ENCODE peak calls at places on chromosomes 16 and 17, in six cellular contexts. One of them, this sample, is unnamed.

GRCh38 chr17:7218166-7218565 is 1.5 kb downstream of the DLG4 start:
- DNase-seq in stomach: no peak
- DNase-seq in SK-N-SH: no peak
- DNase-seq in HCT116: no peak
- DNase-seq in HL-60: no peak
- DNase-seq in transverse colon: no peak
- DNase-seq in this sample: no peak

GRCh38 chr17:43713494-43714162 is 45.0 kb downstream of the SOST start:
- DNase-seq in stomach: no peak
- DNase-seq in SK-N-SH: peak
- DNase-seq in HCT116: no peak
- DNase-seq in HL-60: no peak
- DNase-seq in transverse colon: no peak
- DNase-seq in this sample: peak

GRCh38 chr16:17277981-17278381 is 192.8 kb downstream of the XYLT1 start:
- DNase-seq in stomach: peak
- DNase-seq in SK-N-SH: no peak
- DNase-seq in HCT116: peak
- DNase-seq in HL-60: no peak
- DNase-seq in transverse colon: peak
- DNase-seq in this sample: no peak

GRCh38 chr16:30748634-30749445 is 615 bp downstream of the PHKG2 start:
- DNase-seq in stomach: no peak
- DNase-seq in SK-N-SH: peak
- DNase-seq in HCT116: no peak
- DNase-seq in HL-60: no peak
- DNase-seq in transverse colon: peak
- DNase-seq in this sample: peak

GRCh38 chr17:77418609-77419008 is 277.8 kb downstream of the SEC14L1 start:
- DNase-seq in stomach: no peak
- DNase-seq in SK-N-SH: no peak
- DNase-seq in HCT116: no peak
- DNase-seq in HL-60: no peak
- DNase-seq in transverse colon: no peak
- DNase-seq in this sample: no peak

GRCh38 chr17:42827472-42827871 is 3.4 kb upstream of the BECN1 start:
- DNase-seq in stomach: no peak
- DNase-seq in SK-N-SH: no peak
- DNase-seq in HCT116: no peak
- DNase-seq in HL-60: no peak
- DNase-seq in transverse colon: no peak
- DNase-seq in this sample: no peak

GRCh38 chr17:48328457-48328856 is 101.6 kb downstream of the SKAP1 start:
- DNase-seq in stomach: no peak
- DNase-seq in SK-N-SH: no peak
- DNase-seq in HCT116: no peak
- DNase-seq in HL-60: no peak
- DNase-seq in transverse colon: no peak
- DNase-seq in this sample: no peak

GRCh38 chr16:87322833-87323726 is 5.9 kb upstream of the C16orf95 start:
- DNase-seq in stomach: no peak
- DNase-seq in SK-N-SH: no peak
- DNase-seq in HCT116: no peak
- DNase-seq in HL-60: no peak
- DNase-seq in transverse colon: no peak
- DNase-seq in this sample: peak

GRCh38 chr16:17053536-17054160 is 417.1 kb downstream of the XYLT1 start:
- DNase-seq in stomach: no peak
- DNase-seq in SK-N-SH: no peak
- DNase-seq in HCT116: no peak
- DNase-seq in HL-60: no peak
- DNase-seq in transverse colon: no peak
- DNase-seq in this sample: no peak

GRCh38 chr16:90046971-90047713 is 27.9 kb upstream of the DBNDD1 start:
- DNase-seq in stomach: peak
- DNase-seq in SK-N-SH: no peak
- DNase-seq in HCT116: no peak
- DNase-seq in HL-60: no peak
- DNase-seq in transverse colon: peak
- DNase-seq in this sample: no peak

GRCh38 chr16:21646721-21647561 is 5.5 kb downstream of the IGSF6 start:
- DNase-seq in stomach: peak
- DNase-seq in SK-N-SH: no peak
- DNase-seq in HCT116: no peak
- DNase-seq in HL-60: no peak
- DNase-seq in transverse colon: peak
- DNase-seq in this sample: peak

GRCh38 chr17:7242717-7243576 is 698 bp upstream of the GABARAP start:
- DNase-seq in stomach: peak
- DNase-seq in SK-N-SH: peak
- DNase-seq in HCT116: peak
- DNase-seq in HL-60: peak
- DNase-seq in transverse colon: peak
- DNase-seq in this sample: peak

GRCh38 chr17:17134952-17135340 is 71.2 kb downstream of the PLD6 start:
- DNase-seq in stomach: no peak
- DNase-seq in SK-N-SH: no peak
- DNase-seq in HCT116: no peak
- DNase-seq in HL-60: no peak
- DNase-seq in transverse colon: no peak
- DNase-seq in this sample: no peak

GRCh38 chr16:4918790-4919210 is 18.1 kb downstream of the PPL start:
- DNase-seq in stomach: peak
- DNase-seq in SK-N-SH: no peak
- DNase-seq in HCT116: no peak
- DNase-seq in HL-60: no peak
- DNase-seq in transverse colon: peak
- DNase-seq in this sample: no peak

GRCh38 chr16:69762843-69763556 is 868 bp downstream of the WWP2 start:
- DNase-seq in stomach: no peak
- DNase-seq in SK-N-SH: no peak
- DNase-seq in HCT116: no peak
- DNase-seq in HL-60: no peak
- DNase-seq in transverse colon: peak
- DNase-seq in this sample: no peak

GRCh38 chr17:79039171-79039570 is 15.2 kb downstream of the C1QTNF1 start:
- DNase-seq in stomach: no peak
- DNase-seq in SK-N-SH: no peak
- DNase-seq in HCT116: no peak
- DNase-seq in HL-60: no peak
- DNase-seq in transverse colon: no peak
- DNase-seq in this sample: peak

GRCh38 chr16:75176926-75177325 is 28.6 kb downstream of the ZFP1 start:
- DNase-seq in stomach: no peak
- DNase-seq in SK-N-SH: no peak
- DNase-seq in HCT116: no peak
- DNase-seq in HL-60: no peak
- DNase-seq in transverse colon: no peak
- DNase-seq in this sample: no peak

GRCh38 chr17:68431661-68432071 is 25.6 kb downstream of the WIPI1 start:
- DNase-seq in stomach: no peak
- DNase-seq in SK-N-SH: peak
- DNase-seq in HCT116: peak
- DNase-seq in HL-60: no peak
- DNase-seq in transverse colon: no peak
- DNase-seq in this sample: peak

GRCh38 chr17:35432176-35433074 is at the start of gene SLFN12:
- DNase-seq in stomach: peak
- DNase-seq in SK-N-SH: no peak
- DNase-seq in HCT116: no peak
- DNase-seq in HL-60: no peak
- DNase-seq in transverse colon: peak
- DNase-seq in this sample: peak

GRCh38 chr17:17239832-17240231 is 2.9 kb upstream of the FLCN start:
- DNase-seq in stomach: no peak
- DNase-seq in SK-N-SH: no peak
- DNase-seq in HCT116: no peak
- DNase-seq in HL-60: no peak
- DNase-seq in transverse colon: no peak
- DNase-seq in this sample: no peak

GRCh38 chr16:24729967-24730815 is 740 bp downstream of the TNRC6A start:
- DNase-seq in stomach: peak
- DNase-seq in SK-N-SH: peak
- DNase-seq in HCT116: no peak
- DNase-seq in HL-60: no peak
- DNase-seq in transverse colon: peak
- DNase-seq in this sample: no peak

GRCh38 chr17:49291929-49292328 is 61.3 kb upstream of the PHOSPHO1 start:
- DNase-seq in stomach: no peak
- DNase-seq in SK-N-SH: no peak
- DNase-seq in HCT116: no peak
- DNase-seq in HL-60: no peak
- DNase-seq in transverse colon: no peak
- DNase-seq in this sample: no peak

GRCh38 chr17:61454095-61454931 is 2.1 kb downstream of the TBX4 start:
- DNase-seq in stomach: no peak
- DNase-seq in SK-N-SH: no peak
- DNase-seq in HCT116: no peak
- DNase-seq in HL-60: no peak
- DNase-seq in transverse colon: no peak
- DNase-seq in this sample: peak

GRCh38 chr16:68249361-68249760 is 4.2 kb downstream of the PLA2G15 start:
- DNase-seq in stomach: no peak
- DNase-seq in SK-N-SH: no peak
- DNase-seq in HCT116: no peak
- DNase-seq in HL-60: no peak
- DNase-seq in transverse colon: no peak
- DNase-seq in this sample: no peak

GRCh38 chr16:54466233-54466632 is 179.6 kb upstream of the IRX3 start:
- DNase-seq in stomach: no peak
- DNase-seq in SK-N-SH: no peak
- DNase-seq in HCT116: no peak
- DNase-seq in HL-60: no peak
- DNase-seq in transverse colon: no peak
- DNase-seq in this sample: no peak

GRCh38 chr17:31595076-31595475 is 203.6 kb downstream of the RAB11FIP4 start:
- DNase-seq in stomach: no peak
- DNase-seq in SK-N-SH: no peak
- DNase-seq in HCT116: no peak
- DNase-seq in HL-60: no peak
- DNase-seq in transverse colon: no peak
- DNase-seq in this sample: peak

GRCh38 chr17:66098040-66098439 is 93.9 kb downstream of the CEP112 start:
- DNase-seq in stomach: no peak
- DNase-seq in SK-N-SH: no peak
- DNase-seq in HCT116: no peak
- DNase-seq in HL-60: no peak
- DNase-seq in transverse colon: no peak
- DNase-seq in this sample: no peak

GRCh38 chr17:2571523-2572303 is 21.7 kb upstream of the PAFAH1B1 start:
- DNase-seq in stomach: no peak
- DNase-seq in SK-N-SH: no peak
- DNase-seq in HCT116: no peak
- DNase-seq in HL-60: no peak
- DNase-seq in transverse colon: no peak
- DNase-seq in this sample: no peak

GRCh38 chr16:84960942-84961341 is 50.4 kb downstream of the ZDHHC7 start:
- DNase-seq in stomach: no peak
- DNase-seq in SK-N-SH: no peak
- DNase-seq in HCT116: no peak
- DNase-seq in HL-60: no peak
- DNase-seq in transverse colon: no peak
- DNase-seq in this sample: no peak
- TF ChIP-seq POLR2AphosphoS5 in stomach: no peak
- TF ChIP-seq POLR2AphosphoS5 in SK-N-SH: no peak
- TF ChIP-seq POLR2AphosphoS5 in HCT116: no peak
- TF ChIP-seq POLR2AphosphoS5 in HL-60: no peak
- TF ChIP-seq POLR2AphosphoS5 in transverse colon: no peak
- TF ChIP-seq POLR2AphosphoS5 in this sample: no peak

GRCh38 chr16:85234310-85235235 is 122.3 kb upstream of the CIBAR2 start:
- DNase-seq in stomach: peak
- DNase-seq in SK-N-SH: peak
- DNase-seq in HCT116: no peak
- DNase-seq in HL-60: no peak
- DNase-seq in transverse colon: peak
- DNase-seq in this sample: peak
- TF ChIP-seq POLR2AphosphoS5 in stomach: peak
- TF ChIP-seq POLR2AphosphoS5 in SK-N-SH: no peak
- TF ChIP-seq POLR2AphosphoS5 in HCT116: peak
- TF ChIP-seq POLR2AphosphoS5 in HL-60: no peak
- TF ChIP-seq POLR2AphosphoS5 in transverse colon: no peak
- TF ChIP-seq POLR2AphosphoS5 in this sample: peak

GRCh38 chr17:82449136-82449882 is 1.2 kb downstream of the CYBC1 start:
- DNase-seq in stomach: peak
- DNase-seq in SK-N-SH: peak
- DNase-seq in HCT116: no peak
- DNase-seq in HL-60: no peak
- DNase-seq in transverse colon: peak
- DNase-seq in this sample: peak

GRCh38 chr17:82452162-82452561 is 1.6 kb upstream of the CYBC1 start:
- DNase-seq in stomach: no peak
- DNase-seq in SK-N-SH: no peak
- DNase-seq in HCT116: no peak
- DNase-seq in HL-60: no peak
- DNase-seq in transverse colon: no peak
- DNase-seq in this sample: no peak

GRCh38 chr17:82449883-82450356 is 632 bp downstream of the CYBC1 start:
- DNase-seq in stomach: no peak
- DNase-seq in SK-N-SH: no peak
- DNase-seq in HCT116: no peak
- DNase-seq in HL-60: no peak
- DNase-seq in transverse colon: no peak
- DNase-seq in this sample: no peak

GRCh38 chr17:82446649-82447048 is 3.9 kb downstream of the CYBC1 start:
- DNase-seq in stomach: no peak
- DNase-seq in SK-N-SH: no peak
- DNase-seq in HCT116: no peak
- DNase-seq in HL-60: no peak
- DNase-seq in transverse colon: no peak
- DNase-seq in this sample: no peak

GRCh38 chr17:82450357-82451106 is at the start of gene CYBC1:
- DNase-seq in stomach: peak
- DNase-seq in SK-N-SH: peak
- DNase-seq in HCT116: peak
- DNase-seq in HL-60: peak
- DNase-seq in transverse colon: peak
- DNase-seq in this sample: peak
- TF ChIP-seq POLR2AphosphoS5 in stomach: peak
- TF ChIP-seq POLR2AphosphoS5 in SK-N-SH: peak
- TF ChIP-seq POLR2AphosphoS5 in HCT116: peak
- TF ChIP-seq POLR2AphosphoS5 in HL-60: peak
- TF ChIP-seq POLR2AphosphoS5 in transverse colon: peak
- TF ChIP-seq POLR2AphosphoS5 in this sample: peak

DNA sequence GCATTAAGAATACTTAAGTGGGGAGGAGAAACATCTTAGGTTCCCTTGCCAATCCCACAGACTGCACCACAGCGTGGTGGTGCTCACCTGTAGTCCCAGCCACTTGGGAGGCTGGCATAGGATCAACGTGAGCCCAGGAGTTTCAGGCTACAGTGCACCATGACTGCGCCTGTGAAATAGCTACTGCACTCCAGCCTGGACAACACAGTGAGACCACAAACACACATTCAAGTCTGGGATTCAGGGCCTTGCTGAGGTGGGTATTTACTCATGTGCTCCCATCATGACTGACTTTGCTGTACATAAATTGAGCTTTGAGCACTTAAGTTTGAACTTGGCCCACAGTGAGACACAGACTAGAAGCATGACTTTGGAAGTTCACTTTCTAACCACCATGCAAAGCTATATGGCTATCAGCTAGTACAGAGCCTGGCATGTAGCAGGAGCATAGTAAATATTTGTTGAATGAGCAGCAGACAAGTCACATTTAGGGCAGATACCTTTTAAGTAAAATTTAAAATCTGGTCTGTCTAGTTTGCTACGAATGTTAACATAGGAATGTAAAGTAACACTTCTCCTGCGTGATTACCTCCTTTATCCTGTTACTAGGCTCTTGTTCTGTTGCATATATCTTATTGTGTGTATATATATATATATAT is 33.5 kb downstream of the CEP95 start:
- DNase-seq in stomach: no peak
- DNase-seq in SK-N-SH: no peak
- DNase-seq in HCT116: no peak
- DNase-seq in HL-60: no peak
- DNase-seq in transverse colon: no peak
- DNase-seq in this sample: no peak
- TF ChIP-seq POLR2AphosphoS5 in stomach: peak
- TF ChIP-seq POLR2AphosphoS5 in SK-N-SH: no peak
- TF ChIP-seq POLR2AphosphoS5 in HCT116: peak
- TF ChIP-seq POLR2AphosphoS5 in HL-60: no peak
- TF ChIP-seq POLR2AphosphoS5 in transverse colon: no peak
- TF ChIP-seq POLR2AphosphoS5 in this sample: no peak

This sample was measured in spleen.